ENCODE peak calls at places on chromosomes 7 and 10, in seven cellular contexts. S is effector memory CD8-positive, alpha-beta T cell; E is lower leg skin; B is activated effector memory CD4-positive, alpha-beta T cell treated with anti-CD3 and anti-CD28 coated beads, Interleukin-2, amount 50 U/mL, for 16 hours; L is T47D; U is NCI-H146; G is GM12865. H is an unnamed sample.

GRCh38 chr10:60270426-60270825 is 119.2 kb downstream of the ANK3 start:
- DNase-seq in S (no peak), E (no peak), U (no peak), G (no peak), L (no peak), B (no peak), H (peak; percentile 43)

GRCh38 chr10:103739039-103739764 is 116.2 kb downstream of the SH3PXD2A start:
- DNase-seq in B (no peak), U (no peak), E (no peak), L (no peak), S (no peak), G (no peak), H (peak; percentile 95)

GRCh38 chr7:41538810-41539724 is 163.8 kb downstream of the INHBA start:
- DNase-seq in E (no peak), U (no peak), G (no peak), B (no peak), L (no peak), S (no peak), H (peak; percentile 9)

GRCh38 chr10:112732277-112732891 is 217.7 kb upstream of the TCF7L2 start:
- DNase-seq in U (no peak), L (no peak), B (no peak), G (no peak), S (no peak), E (no peak), H (peak; percentile 48)

GRCh38 chr7:130275826-130276291 is 9.2 kb downstream of the CPA2 start:
- DNase-seq in E (no peak), G (no peak), L (no peak), S (no peak), B (no peak), U (no peak), H (peak; percentile 19)

GRCh38 chr10:74051729-74052342 is 53.9 kb downstream of the VCL start:
- DNase-seq in E (no peak), B (no peak), L (no peak), S (no peak), G (peak; percentile 5), U (no peak), H (no peak)

GRCh38 chr7:98831641-98832221 is 38.1 kb downstream of the TMEM130 start:
- DNase-seq in S (peak; percentile 5), E (no peak), U (no peak), L (peak; percentile 12), B (peak; percentile 81), G (peak; percentile 40), H (peak; percentile 31)

GRCh38 chr7:19698331-19698730 is 10.5 kb downstream of the POLR1F start:
- DNase-seq in L (no peak), S (no peak), G (no peak), U (no peak), B (no peak), E (no peak), H (peak; percentile 37)

GRCh38 chr10:1882728-1883127 is 145.4 kb upstream of the ADARB2 start:
- DNase-seq in S (no peak), E (no peak), B (no peak), L (no peak), G (no peak), U (no peak), H (no peak)

GRCh38 chr10:61896854-61897661 is 4.4 kb upstream of the ARID5B start:
- DNase-seq in U (peak; percentile 84), S (peak; percentile 70), L (peak; percentile 89), E (peak; percentile 67), G (peak; percentile 95), B (peak; percentile 72), H (peak; percentile 80)

GRCh38 chr7:75642810-75643486 is 95.8 kb downstream of the HIP1 start:
- DNase-seq in L (peak; percentile 71), B (peak; percentile 85), S (peak; percentile 74), G (peak; percentile 90), U (peak; percentile 66), E (no peak), H (peak; percentile 66)

GRCh38 chr10:132148261-132149251 is 38.2 kb upstream of the DPYSL4 start:
- DNase-seq in G (no peak), E (no peak), S (no peak), L (no peak), B (peak; percentile 59), U (peak; percentile 30), H (no peak)

GRCh38 chr7:19133390-19133789 is 11.8 kb downstream of the FERD3L start:
- DNase-seq in U (no peak), L (no peak), G (no peak), B (no peak), E (no peak), S (no peak), H (peak; percentile 19)

GRCh38 chr7:101823086-101823485 is 5.7 kb downstream of the CUX1 start:
- DNase-seq in S (no peak), G (no peak), U (no peak), L (no peak), E (no peak), B (no peak), H (no peak)

GRCh38 chr10:97074256-97075145 is 111.3 kb downstream of the SLIT1 start:
- DNase-seq in B (no peak), E (no peak), L (no peak), G (no peak), U (no peak), S (no peak), H (no peak)

GRCh38 chr7:149196151-149196704 is 882 bp downstream of the ZNF282 start:
- DNase-seq in U (no peak), L (no peak), G (peak; percentile 9), E (no peak), S (peak; percentile 13), B (no peak), H (peak; percentile 17)

GRCh38 chr10:81733547-81733946 is 141.4 kb upstream of the NRG3 start:
- DNase-seq in G (no peak), L (no peak), E (no peak), B (no peak), U (no peak), S (no peak), H (no peak)

GRCh38 chr10:44647877-44648542 is 263.1 kb upstream of the CXCL12 start:
- DNase-seq in L (no peak), S (no peak), U (no peak), B (no peak), E (no peak), G (no peak), H (peak; percentile 29)

GRCh38 chr10:131020775-131021174 is 290.7 kb downstream of the TCERG1L start:
- DNase-seq in S (no peak), E (no peak), G (no peak), L (no peak), B (peak; percentile 49), U (no peak), H (no peak)

H was measured in LHCN-M2.